ENCODE peak calls at places on chromosomes 16 and 17, in ten cellular contexts. O, H, C, L, T, P, D, F, Q and U are unnamed samples.

GRCh38 chr17:36135465-36135864 is 31.8 kb downstream of the CCL4 start:
- DNase-seq in O (no peak), H (no peak), C (no peak), L (no peak), T (no peak), P (no peak), D (no peak), F (no peak), Q (no peak), U (no peak)

GRCh38 chr16:595942-596735 is 6.3 kb downstream of the RAB40C start:
- DNase-seq in O (no peak), H (no peak), C (no peak), L (peak), T (no peak), P (no peak), D (no peak), F (no peak), Q (no peak), U (no peak)

GRCh38 chr17:68785565-68786486 is 169.4 kb downstream of the ABCA8 start:
- DNase-seq in O (no peak), H (no peak), C (no peak), L (no peak), T (no peak), P (no peak), D (no peak), F (no peak), Q (no peak), U (no peak)

GRCh38 chr17:48002920-48003685 is 32.2 kb downstream of the CDK5RAP3 start:
- DNase-seq in O (no peak), H (no peak), C (no peak), L (no peak), T (no peak), P (no peak), D (peak), F (no peak), Q (no peak), U (no peak)

GRCh38 chr17:65797809-65798208 is 236.4 kb upstream of the AXIN2 start:
- DNase-seq in O (no peak), H (no peak), C (no peak), L (no peak), T (no peak), P (peak), D (no peak), F (no peak), Q (no peak), U (no peak)

GRCh38 chr16:9138731-9139501 is 47.5 kb downstream of the HAPSTR1 start:
- DNase-seq in O (peak), H (peak), C (peak), L (no peak), T (peak), P (peak), D (peak), F (peak), Q (peak), U (peak)

GRCh38 chr17:6591599-6592158 is 35.3 kb upstream of the PITPNM3 start:
- DNase-seq in O (peak), H (no peak), C (no peak), L (no peak), T (no peak), P (peak), D (peak), F (no peak), Q (no peak), U (no peak)

GRCh38 chr17:78366109-78366848 is 6.4 kb upstream of the SOCS3 start:
- DNase-seq in O (no peak), H (no peak), C (no peak), L (peak), T (no peak), P (no peak), D (no peak), F (no peak), Q (no peak), U (no peak)

GRCh38 chr16:49644143-49644460 is 211.8 kb downstream of the ZNF423 start:
- DNase-seq in O (no peak), H (no peak), C (no peak), L (no peak), T (no peak), P (peak), D (no peak), F (no peak), Q (no peak), U (peak)

GRCh38 chr17:15929941-15930340 is 15.0 kb upstream of the ADORA2B start:
- DNase-seq in O (no peak), H (no peak), C (no peak), L (no peak), T (no peak), P (no peak), D (no peak), F (no peak), Q (no peak), U (no peak)

GRCh38 chr16:82344157-82344556 is 174.1 kb upstream of the MPHOSPH6 start:
- DNase-seq in O (no peak), H (peak), C (no peak), L (no peak), T (no peak), P (no peak), D (peak), F (no peak), Q (peak), U (no peak)

GRCh38 chr17:64255764-64256163 is 7.3 kb downstream of the TEX2 start:
- DNase-seq in O (no peak), H (no peak), C (no peak), L (no peak), T (no peak), P (no peak), D (no peak), F (no peak), Q (no peak), U (no peak)

GRCh38 chr17:74690409-74690825 is 22.3 kb downstream of the CD300LF start:
- DNase-seq in O (no peak), H (no peak), C (no peak), L (peak), T (no peak), P (no peak), D (no peak), F (no peak), Q (no peak), U (no peak)

GRCh38 chr16:4578961-4579530 is 22.9 kb downstream of the C16orf96 start:
- DNase-seq in O (no peak), H (no peak), C (no peak), L (no peak), T (no peak), P (no peak), D (no peak), F (no peak), Q (no peak), U (no peak)

GRCh38 chr17:11330871-11331270 is 89.9 kb downstream of the SHISA6 start:
- DNase-seq in O (no peak), H (no peak), C (no peak), L (no peak), T (no peak), P (no peak), D (peak), F (no peak), Q (no peak), U (no peak)

GRCh38 chr16:87186876-87187533 is 130.2 kb downstream of the C16orf95 start:
- DNase-seq in O (no peak), H (no peak), C (no peak), L (no peak), T (no peak), P (no peak), D (no peak), F (no peak), Q (no peak), U (no peak)